ENCODE peak calls at places on chromosome 1, in eight cellular contexts. U is stimulated activated CD4-positive, alpha-beta T cell treated with anti-CD3 and anti-CD28 coated beads, Interleukin-2, amount 100 ng/mL, for 24 hours; N is mesothelial cell of epicardium; M is astrocyte of the cerebellum; X is WERI-Rb-1; Z is CD8-positive, alpha-beta T cell; F is hypothalamus; W is activated naive CD8-positive, alpha-beta T cell treated with anti-CD3 and anti-CD28 coated beads, Interleukin-2, amount 50 U/mL, for 24 hours. E is an unnamed sample.

GRCh38 chr1:167584581-167584980 is 31.0 kb upstream of the CREG1 start:
- DNase-seq in W (no peak), X (no peak), Z (no peak), U (no peak), F (no peak), M (no peak), N (no peak), E (no peak)

GRCh38 chr1:30901798-30902652 is 6.5 kb downstream of the SDC3 start:
- DNase-seq in N (no peak), F (no peak), W (no peak), M (no peak), Z (no peak), X (no peak), U (no peak), E (no peak)

GRCh38 chr1:25658791-25659431 is 42.3 kb downstream of the MAN1C1 start:
- DNase-seq in F (no peak), W (no peak), X (no peak), N (no peak), U (no peak), M (no peak), Z (no peak), E (no peak)

GRCh38 chr1:21238141-21238800 is 52.0 kb downstream of the ECE1 start:
- DNase-seq in Z (no peak), N (no peak), U (no peak), X (no peak), M (no peak), F (no peak), W (no peak), E (no peak)

GRCh38 chr1:71080178-71080781 is 555 bp downstream of the ZRANB2 start:
- DNase-seq in Z (no peak), W (no peak), F (no peak), X (no peak), U (peak; percentile 20), M (no peak), N (no peak), E (peak; percentile 64)

GRCh38 chr1:166902279-166902678 is 26.2 kb upstream of the TADA1 start:
- DNase-seq in F (no peak), M (no peak), N (no peak), U (no peak), W (no peak), Z (no peak), X (no peak), E (no peak)

GRCh38 chr1:43348809-43349593 is 9.8 kb upstream of the CDC20 start:
- DNase-seq in N (peak; percentile 83), Z (peak; percentile 52), U (peak; percentile 55), M (no peak), F (no peak), X (peak; percentile 93), W (peak; percentile 48), E (peak; percentile 94)

GRCh38 chr1:40435471-40435870 is 14.8 kb upstream of the ZFP69B start:
- DNase-seq in M (peak; percentile 5), X (no peak), W (no peak), Z (no peak), N (no peak), U (no peak), F (no peak), E (no peak)